ENCODE peak calls at places on chromosomes 3 and 15, in eight cellular contexts. D is endothelial cell; C is NCI-H748 treated with DMSO at 0.1 percent for 48 hours; I is activated naive CD4-positive, alpha-beta T cell treated with Interleukin-2 at 50 U/mL for 16 hours; Q is neuronal stem cell; M is GM12864; A is H54; F is psoas muscle. N is an unnamed sample.
A peak's percentile ranks its signal among the peaks of the same experiment; 100 is the strongest.

GRCh38 chr3:114841515-114841914 is 305.6 kb downstream of the ZBTB20 start:
- DNase-seq in D (no peak), A (no peak), M (no peak), I (no peak), Q (no peak), F (no peak), C (no peak), N (no peak)

GRCh38 chr15:57541805-57542504 is 49.7 kb upstream of the MYZAP start:
- DNase-seq in F (peak; percentile 83), M (no peak), A (peak; percentile 26), C (no peak), I (peak; percentile 19), Q (peak; percentile 57), D (peak; percentile 76), N (peak; percentile 63)

GRCh38 chr15:78944669-78945407 is at the start of gene CTSH:
- DNase-seq in F (peak; percentile 88), C (peak; percentile 44), I (peak; percentile 80), M (peak; percentile 54), Q (peak; percentile 67), D (peak; percentile 52), A (no peak), N (peak; percentile 71)

GRCh38 chr15:74378853-74379252 is 11.4 kb upstream of the CYP11A1 start:
- DNase-seq in A (no peak), C (no peak), I (peak; percentile 69), M (no peak), F (peak; percentile 9), Q (no peak), D (no peak), N (peak; percentile 18)

GRCh38 chr3:126537730-126538281 is 13.9 kb downstream of the CHST13 start:
- DNase-seq in A (no peak), I (no peak), D (no peak), M (no peak), F (peak; percentile 25), C (no peak), Q (no peak), N (no peak)

GRCh38 chr15:77974098-77974414 is 103.5 kb downstream of the TBC1D2B start:
- DNase-seq in D (no peak), A (peak; percentile 46), Q (no peak), I (no peak), F (peak; percentile 84), C (no peak), M (no peak), N (peak; percentile 13)

GRCh38 chr3:173711619-173712018 is 314.1 kb downstream of the NLGN1 start:
- DNase-seq in Q (no peak), F (no peak), M (no peak), I (no peak), D (no peak), C (peak; percentile 10), A (no peak), N (no peak)

GRCh38 chr15:36924076-36924475 is 176.3 kb downstream of the MEIS2 start:
- DNase-seq in C (peak; percentile 2), D (no peak), M (no peak), Q (no peak), I (no peak), A (no peak), F (no peak), N (peak; percentile 62)

GRCh38 chr3:132749786-132750185 is 27.6 kb upstream of the NPHP3 start:
- DNase-seq in D (no peak), M (no peak), Q (no peak), F (no peak), I (no peak), C (no peak), A (no peak), N (no peak)

GRCh38 chr15:28252831-28253230 is 69.1 kb downstream of the HERC2 start:
- DNase-seq in F (no peak), Q (no peak), C (no peak), M (no peak), D (no peak), A (no peak), I (no peak), N (no peak)

GRCh38 chr15:67510597-67511225 is 10.2 kb upstream of the C15orf61 start:
- DNase-seq in C (no peak), F (no peak), A (no peak), M (no peak), I (no peak), D (no peak), Q (no peak), N (no peak)

GRCh38 chr3:119630562-119631329 is 29.6 kb downstream of the POPDC2 start:
- DNase-seq in A (no peak), Q (no peak), C (no peak), M (no peak), D (no peak), I (no peak), F (peak; percentile 74), N (no peak)

GRCh38 chr15:70271422-70272088 is 173.8 kb upstream of the TLE3 start:
- DNase-seq in M (no peak), Q (peak; percentile 43), F (no peak), I (no peak), C (no peak), A (peak; percentile 85), D (no peak), N (peak; percentile 12)

GRCh38 chr15:25179673-25180511 is 225.1 kb downstream of the SNRPN start:
- DNase-seq in M (no peak), C (no peak), D (no peak), F (peak; percentile 8), Q (no peak), I (no peak), A (no peak), N (no peak)

GRCh38 chr15:72118400-72118978 is at the start of gene SENP8:
- DNase-seq in C (peak; percentile 87), I (no peak), A (peak; percentile 38), D (no peak), Q (no peak), F (no peak), M (no peak), N (no peak)

GRCh38 chr3:194031867-194032635 is 103.9 kb upstream of the HES1 start:
- DNase-seq in I (no peak), D (no peak), M (no peak), F (no peak), A (no peak), Q (no peak), C (no peak), N (no peak)

GRCh38 chr15:91289324-91289723 is 189.3 kb downstream of the SV2B start:
- DNase-seq in Q (no peak), M (no peak), D (peak; percentile 13), I (no peak), A (no peak), F (no peak), C (no peak), N (no peak)

GRCh38 chr3:172591876-172592771 is 68.9 kb upstream of the TNFSF10 start:
- DNase-seq in I (peak; percentile 87), F (no peak), A (no peak), Q (no peak), D (no peak), C (no peak), M (peak; percentile 83), N (no peak)

GRCh38 chr3:67832807-67833206 is 178.4 kb upstream of the SUCLG2 start:
- DNase-seq in A (no peak), I (no peak), Q (no peak), D (no peak), F (no peak), M (no peak), C (no peak), N (no peak)

GRCh38 chr3:113436794-113437193 is 4.5 kb downstream of the CFAP44 start:
- DNase-seq in A (peak; percentile 29), I (no peak), F (no peak), M (no peak), C (no peak), D (no peak), Q (no peak), N (no peak)

GRCh38 chr3:171323934-171324535 is 136.2 kb downstream of the TNIK start:
- DNase-seq in F (no peak), M (no peak), A (no peak), Q (no peak), I (no peak), D (no peak), C (no peak), N (no peak)

GRCh38 chr3:134327594-134327975 is 46.7 kb downstream of the AMOTL2 start:
- DNase-seq in I (no peak), F (peak; percentile 67), Q (no peak), C (no peak), D (no peak), A (no peak), M (no peak), N (no peak)

GRCh38 chr3:183638092-183638644 is 2.7 kb downstream of the KLHL24 start:
- DNase-seq in I (no peak), A (no peak), Q (no peak), F (no peak), C (no peak), D (no peak), M (no peak), N (no peak)

GRCh38 chr3:58188173-58188564 is 22.6 kb downstream of the DNASE1L3 start:
- DNase-seq in F (no peak), Q (no peak), I (no peak), M (no peak), C (no peak), A (no peak), D (no peak), N (no peak)

GRCh38 chr3:139477710-139478640 is 1.7 kb upstream of the RBP2 start:
- DNase-seq in Q (no peak), M (no peak), I (no peak), A (no peak), D (no peak), F (no peak), C (no peak), N (no peak)

GRCh38 chr3:42795621-42796181 is 8.6 kb downstream of the HIGD1A start:
- DNase-seq in A (no peak), I (no peak), C (no peak), Q (no peak), F (no peak), M (no peak), D (no peak), N (no peak)

GRCh38 chr15:63797103-63797502 is 36.6 kb downstream of the HERC1 start:
- DNase-seq in F (no peak), M (no peak), D (no peak), I (no peak), Q (no peak), A (no peak), C (no peak), N (no peak)

N was measured in NCI-H2081.